ENCODE peak calls at places on chromosomes 3 and 15, in four cellular contexts. L, N, X and H are unnamed samples.

GRCh38 chr3:4514321-4514720 is 21.2 kb downstream of the ITPR1 start:
- DNase-seq in L (no peak), N (no peak), X (no peak), H (no peak)

GRCh38 chr15:59516655-59517461 is 78.9 kb downstream of the FAM81A start:
- DNase-seq in L (no peak), N (no peak), X (no peak), H (no peak)

GRCh38 chr3:155097009-155097349 is 16.9 kb downstream of the MME start:
- DNase-seq in L (no peak), N (no peak), X (no peak), H (no peak)

GRCh38 chr3:18295171-18295920 is 129.8 kb downstream of the SATB1 start:
- DNase-seq in L (peak; percentile 42), N (peak; percentile 2), X (peak; percentile 15), H (peak; percentile 37)

GRCh38 chr15:50751394-50751793 is 14.1 kb downstream of the SPPL2A start:
- DNase-seq in L (no peak), N (no peak), X (no peak), H (no peak)

GRCh38 chr3:101827211-101828174 is 21.8 kb upstream of the NFKBIZ start:
- DNase-seq in L (peak; percentile 62), N (no peak), X (peak; percentile 67), H (peak; percentile 80)

GRCh38 chr15:100457201-100457600 is 71.5 kb downstream of the CERS3 start:
- DNase-seq in L (no peak), N (no peak), X (no peak), H (no peak)

GRCh38 chr3:144259267-144259666 is 287.6 kb downstream of the DIPK2A start:
- DNase-seq in L (peak; percentile 27), N (no peak), X (no peak), H (no peak)

GRCh38 chr3:55065331-55065730 is 137.5 kb upstream of the LRTM1 start:
- DNase-seq in L (no peak), N (no peak), X (no peak), H (no peak)

GRCh38 chr3:165256554-165256953 is 60.4 kb upstream of the SLITRK3 start:
- DNase-seq in L (peak; percentile 14), N (no peak), X (no peak), H (no peak)

GRCh38 chr15:64732156-64732860 is 43.1 kb downstream of the RBPMS2 start:
- DNase-seq in L (no peak), N (no peak), X (no peak), H (no peak)

GRCh38 chr3:131218196-131218595 is 163.4 kb upstream of the NUDT16 start:
- DNase-seq in L (peak; percentile 48), N (no peak), X (no peak), H (no peak)

GRCh38 chr3:104549099-104549714 is 817.5 kb upstream of the ALCAM start:
- DNase-seq in L (no peak), N (no peak), X (no peak), H (no peak)

GRCh38 chr3:9070961-9071360 is 107.7 kb upstream of the RAD18 start:
- DNase-seq in L (no peak), N (no peak), X (no peak), H (no peak)

GRCh38 chr3:4985330-4986174 is 6.3 kb downstream of the BHLHE40 start:
- DNase-seq in L (peak; percentile 60), N (no peak), X (no peak), H (peak; percentile 65)

GRCh38 chr3:10970306-10970979 is 22.1 kb upstream of the SLC6A1 start:
- DNase-seq in L (no peak), N (no peak), X (no peak), H (no peak)

GRCh38 chr15:41822957-41823356 is 4.9 kb upstream of the JMJD7 start:
- DNase-seq in L (no peak), N (no peak), X (no peak), H (no peak)

GRCh38 chr3:137165117-137165806 is 207.5 kb downstream of the IL20RB start:
- DNase-seq in L (peak; percentile 91), N (peak; percentile 66), X (no peak), H (no peak)

GRCh38 chr15:50676799-50677483 is 9.7 kb downstream of the TRPM7 start:
- DNase-seq in L (no peak), N (no peak), X (no peak), H (no peak)

GRCh38 chr3:157369712-157370447 is 66.8 kb upstream of the PTX3 start:
- DNase-seq in L (no peak), N (no peak), X (no peak), H (no peak)

GRCh38 chr3:65829228-65829627 is 209.5 kb downstream of the MAGI1 start:
- DNase-seq in L (no peak), N (no peak), X (no peak), H (no peak)

GRCh38 chr3:43144811-43145490 is 39.1 kb upstream of the POMGNT2 start:
- DNase-seq in L (peak; percentile 32), N (no peak), X (no peak), H (no peak)

GRCh38 chr3:12934431-12934830 is 93.1 kb upstream of the RPL32 start:
- DNase-seq in L (no peak), N (no peak), X (peak; percentile 78), H (peak; percentile 83)

GRCh38 chr15:79858469-79858868 is 38.3 kb downstream of the MTHFS start:
- DNase-seq in L (no peak), N (no peak), X (no peak), H (no peak)

GRCh38 chr3:194884649-194885315 is 199.1 kb downstream of the FAM43A start:
- DNase-seq in L (no peak), N (no peak), X (peak; percentile 36), H (peak; percentile 67)

GRCh38 chr3:170355738-170356595 is 1.5 kb upstream of the SKIL start:
- DNase-seq in L (peak; percentile 18), N (no peak), X (peak; percentile 54), H (peak; percentile 54)